ENCODE peak calls at places on chromosomes 16 and 17, in five cellular contexts. G, M, S, V and A are unnamed samples.

GRCh38 chr16:2365397-2365796 is 24.9 kb upstream of the ABCA3 start:
- DNase-seq in S (no peak), G (no peak), V (no peak), M (no peak), A (no peak)

GRCh38 chr17:7204828-7205461 is 14.7 kb downstream of the DLG4 start:
- DNase-seq in S (peak), G (peak), M (peak), V (peak), A (peak)

GRCh38 chr17:64788286-64789060 is 126.4 kb upstream of the SMURF2 start:
- DNase-seq in G (no peak), M (no peak), S (no peak), V (no peak), A (no peak)

GRCh38 chr17:74768069-74768762 is 7.9 kb downstream of the NAT9 start:
- DNase-seq in S (no peak), M (no peak), G (no peak), V (no peak), A (no peak)

GRCh38 chr16:55563797-55564196 is 2.7 kb upstream of the CAPNS2 start:
- DNase-seq in G (no peak), S (no peak), V (peak), M (no peak), A (no peak)

GRCh38 chr17:49465352-49465751 is 29.7 kb upstream of the NGFR start:
- DNase-seq in G (no peak), V (no peak), M (no peak), S (no peak), A (no peak)

GRCh38 chr16:20851601-20852000 is 45.3 kb downstream of the REXO5 start:
- DNase-seq in S (no peak), M (peak), G (no peak), V (peak), A (no peak)

GRCh38 chr17:83064732-83065659 is 14.4 kb upstream of the METRNL start:
- DNase-seq in M (no peak), S (no peak), G (no peak), V (peak), A (peak)

GRCh38 chr16:21996923-21997692 is 3.8 kb downstream of the PDZD9 start:
- DNase-seq in V (no peak), G (no peak), M (no peak), S (no peak), A (no peak)

GRCh38 chr17:80361495-80362220 is 53.3 kb upstream of the ENDOV start:
- DNase-seq in S (no peak), G (no peak), M (peak), V (no peak), A (no peak)

GRCh38 chr16:71709231-71709781 is 15.2 kb downstream of the PHLPP2 start:
- DNase-seq in S (no peak), G (no peak), V (peak), M (no peak), A (peak)

GRCh38 chr17:1203111-1203966 is 23.6 kb upstream of the ABR start:
- DNase-seq in G (no peak), V (peak), M (peak), S (no peak), A (peak)

GRCh38 chr17:75047398-75048098 is 523 bp downstream of the KCTD2 start:
- DNase-seq in V (no peak), M (no peak), S (peak), G (no peak), A (no peak)

GRCh38 chr16:72244853-72245252 is 72.9 kb upstream of the PMFBP1 start:
- DNase-seq in V (no peak), S (no peak), G (no peak), M (no peak), A (no peak)

GRCh38 chr16:86218479-86219170 is 291.7 kb upstream of the FOXF1 start:
- DNase-seq in M (no peak), S (no peak), G (no peak), V (no peak), A (no peak)

GRCh38 chr17:45662432-45662831 is 121.7 kb upstream of the CRHR1 start:
- DNase-seq in S (no peak), M (no peak), G (no peak), V (no peak), A (no peak)

GRCh38 chr17:19387921-19388521 is 1.0 kb upstream of the MFAP4 start:
- DNase-seq in S (no peak), G (no peak), V (no peak), M (no peak), A (no peak)

GRCh38 chr17:2705263-2705662 is 6.3 kb downstream of the CLUH start:
- DNase-seq in G (no peak), V (no peak), M (no peak), S (peak), A (peak)

GRCh38 chr16:66439051-66439730 is 12.1 kb downstream of the BEAN1 start:
- DNase-seq in V (no peak), S (no peak), G (no peak), M (no peak), A (no peak)

GRCh38 chr17:27293359-27293897 is 486 bp upstream of the WSB1 start:
- DNase-seq in V (no peak), M (no peak), G (no peak), S (no peak), A (no peak)